ENCODE peak calls at places on chromosomes 3 and 15, in eight cellular contexts. O, K, D, L, S, W, V and C are unnamed samples.

GRCh38 chr3:186583820-186584219 is 13.3 kb downstream of the DNAJB11 start:
- DNase-seq in W (no peak), K (peak; percentile 63), D (no peak), O (no peak), S (no peak), L (no peak), V (no peak), C (no peak)

GRCh38 chr3:12970684-12971083 is 102.5 kb downstream of the IQSEC1 start:
- DNase-seq in K (no peak), V (no peak), L (no peak), D (no peak), W (no peak), O (no peak), S (no peak), C (no peak)

GRCh38 chr3:13353936-13354542 is 66.1 kb downstream of the NUP210 start:
- DNase-seq in S (no peak), W (no peak), O (no peak), D (no peak), V (no peak), L (no peak), K (peak; percentile 18), C (no peak)

GRCh38 chr3:147930417-147930816 is 521.3 kb downstream of the ZIC1 start:
- DNase-seq in D (no peak), W (no peak), K (peak; percentile 84), O (no peak), L (no peak), S (no peak), V (no peak), C (no peak)

GRCh38 chr3:19947549-19948071 is 713 bp downstream of the RAB5A start:
- DNase-seq in W (peak; percentile 60), D (no peak), K (peak; percentile 25), L (peak; percentile 36), S (peak; percentile 59), O (peak; percentile 54), V (peak; percentile 52), C (peak; percentile 67)

GRCh38 chr15:26129852-26130251 is 266.7 kb upstream of the ATP10A start:
- DNase-seq in S (no peak), W (no peak), L (no peak), V (no peak), D (no peak), O (no peak), K (no peak), C (no peak)

GRCh38 chr15:61712124-61712759 is 348.0 kb downstream of the VPS13C start:
- DNase-seq in S (no peak), K (no peak), O (no peak), D (no peak), V (no peak), L (no peak), W (no peak), C (no peak)

GRCh38 chr3:62379206-62379834 is 6.0 kb upstream of the FEZF2 start:
- DNase-seq in W (no peak), L (no peak), V (no peak), K (no peak), D (no peak), O (no peak), S (no peak), C (no peak)

GRCh38 chr3:149635396-149635795 is 22.4 kb downstream of the WWTR1 start:
- DNase-seq in K (no peak), D (no peak), W (no peak), O (no peak), L (no peak), S (no peak), V (no peak), C (no peak)

GRCh38 chr3:30681276-30682211 is 75.1 kb downstream of the TGFBR2 start:
- DNase-seq in K (peak; percentile 50), W (no peak), D (peak; percentile 56), S (no peak), O (no peak), L (peak; percentile 64), V (peak; percentile 31), C (no peak)

GRCh38 chr15:31328425-31328998 is 1.9 kb downstream of the KLF13 start:
- DNase-seq in K (peak; percentile 20), D (no peak), L (peak; percentile 59), S (peak; percentile 83), W (no peak), O (no peak), V (peak; percentile 64), C (no peak)

GRCh38 chr3:47250309-47251060 is 32.1 kb downstream of the KIF9 start:
- DNase-seq in S (peak; percentile 63), D (no peak), L (peak; percentile 27), K (no peak), W (peak; percentile 37), V (peak; percentile 65), O (peak; percentile 15), C (no peak)

GRCh38 chr3:52086461-52086860 is 30.1 kb upstream of the DUSP7 start:
- DNase-seq in W (no peak), S (peak; percentile 18), V (no peak), D (peak; percentile 6), K (no peak), O (no peak), L (no peak), C (no peak)

DNA sequence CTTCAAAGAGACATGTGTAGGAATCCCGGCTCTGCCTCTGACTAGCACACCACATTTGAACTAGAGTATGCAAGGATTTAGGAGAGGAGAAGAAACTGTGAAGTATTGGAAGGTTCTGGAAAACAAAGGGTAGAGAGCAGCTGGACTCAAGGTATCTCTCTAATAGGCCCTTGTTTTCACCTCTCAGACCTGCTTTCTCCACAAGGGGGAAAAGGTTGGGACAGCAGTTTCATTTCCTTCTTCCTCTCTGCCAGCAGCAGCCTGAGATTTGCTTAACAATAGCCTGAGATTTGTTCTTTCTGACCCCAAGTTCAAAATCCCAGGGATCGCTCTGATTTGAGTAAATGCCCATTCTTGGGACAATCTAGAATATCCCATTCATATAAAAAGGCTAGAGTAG is 430.6 kb upstream of the MCTP2 start:
- DNase-seq in W (no peak), K (no peak), L (no peak), O (no peak), V (no peak), D (no peak), S (no peak), C (no peak)
- H3K4me1 ChIP-seq in W (no peaks in the 10 kb centered on the region), K (no peaks in the 10 kb centered on the region), L (no peaks in the 10 kb centered on the region), O (no peaks in the 10 kb centered on the region), V (no peaks in the 10 kb centered on the region), D (no peaks in the 10 kb centered on the region), S (no peaks in the 10 kb centered on the region), C (no peaks in the 10 kb centered on the region)

GRCh38 chr3:141049681-141050080 is 1.5 kb upstream of the SPSB4 start:
- DNase-seq in L (no peak), W (no peak), O (no peak), S (no peak), V (no peak), K (no peak), D (no peak), C (no peak)

GRCh38 chr3:141052570-141053069 is 1.5 kb downstream of the SPSB4 start:
- DNase-seq in O (no peak), S (no peak), V (peak; percentile 80), K (no peak), W (no peak), D (no peak), L (peak; percentile 43), C (no peak)

GRCh38 chr3:141050913-141051632 is at the start of gene SPSB4:
- DNase-seq in O (peak; percentile 21), K (peak; percentile 49), V (peak; percentile 92), L (peak; percentile 78), D (no peak), S (peak; percentile 55), W (peak; percentile 47), C (peak; percentile 1)

GRCh38 chr3:141050576-141050912 is 603 bp upstream of the SPSB4 start:
- DNase-seq in O (no peak), V (peak; percentile 26), D (no peak), W (no peak), L (no peak), S (no peak), K (no peak), C (no peak)

DNA sequence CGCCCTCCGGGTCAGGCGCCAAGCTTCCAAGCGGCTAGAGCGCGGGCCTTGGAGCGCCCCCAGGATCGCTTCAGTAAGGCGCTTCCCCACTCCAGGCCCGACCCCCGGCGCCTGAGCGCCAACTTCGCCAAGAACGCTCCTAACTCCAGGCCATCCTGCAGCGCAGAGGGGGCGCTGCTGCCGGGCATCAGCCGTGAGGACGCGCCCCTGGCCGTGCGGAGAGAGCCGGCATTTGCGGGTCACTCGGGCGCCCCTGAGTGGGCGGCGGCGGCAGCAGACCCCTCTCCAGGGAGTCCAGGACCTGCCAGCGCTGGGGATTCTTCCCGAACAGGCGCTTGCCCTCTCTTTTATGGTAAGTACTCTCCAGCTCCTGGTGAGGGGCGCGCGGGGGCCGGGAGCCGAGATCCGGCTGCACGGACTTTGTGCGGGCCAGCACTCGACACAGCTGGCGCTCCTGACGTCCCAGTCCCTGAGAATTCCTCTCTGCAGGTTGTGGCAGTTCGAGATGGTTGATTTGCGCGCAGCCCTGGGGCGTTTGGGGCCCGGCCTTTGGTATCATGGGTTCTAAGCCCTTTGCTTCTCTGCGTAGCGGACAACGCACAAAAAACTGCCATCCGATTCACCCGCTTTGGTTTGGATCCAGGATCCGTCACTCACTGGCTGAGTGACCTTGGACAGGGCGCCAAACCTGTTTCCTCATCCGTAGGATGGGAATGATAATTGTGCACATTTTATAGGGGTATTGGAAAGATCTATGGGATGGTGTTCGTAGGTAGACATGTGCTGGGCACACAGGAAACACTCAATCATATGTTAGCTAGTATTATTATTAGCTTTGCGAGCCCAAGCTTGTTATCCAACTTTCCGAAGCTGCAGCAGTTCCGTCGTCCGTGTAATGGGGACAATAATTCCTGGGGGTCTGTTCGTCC is 758 bp downstream of the SPSB4 start:
- DNase-seq in K (peak; percentile 34), W (no peak), S (no peak), L (peak; percentile 42), O (no peak), D (no peak), V (peak; percentile 69), C (no peak)
- H3K27ac ChIP-seq in K (no peak overlapping the region), W (no peak overlapping the region), S (peak overlapping the region; percentile 11), L (peak overlapping the region; percentile 83), O (no peak overlapping the region), D (no peak overlapping the region), V (peak overlapping the region; percentile 75), C (no peak overlapping the region)

GRCh38 chr15:39587910-39588530 is 7.1 kb downstream of the THBS1 start:
- DNase-seq in K (no peak), S (no peak), W (no peak), D (no peak), V (no peak), O (peak; percentile 44), L (no peak), C (no peak)
- H3K36me3 ChIP-seq in K (peaks cover 98% of the 10 kb centered on the region), S (peaks cover 100% of the 10 kb centered on the region), W (peaks cover 95% of the 10 kb centered on the region), D (no peaks in the 10 kb centered on the region), V (peaks cover 32% of the 10 kb centered on the region), O (no peaks in the 10 kb centered on the region), L (peaks cover 99% of the 10 kb centered on the region), C (no peaks in the 10 kb centered on the region)

DNA sequence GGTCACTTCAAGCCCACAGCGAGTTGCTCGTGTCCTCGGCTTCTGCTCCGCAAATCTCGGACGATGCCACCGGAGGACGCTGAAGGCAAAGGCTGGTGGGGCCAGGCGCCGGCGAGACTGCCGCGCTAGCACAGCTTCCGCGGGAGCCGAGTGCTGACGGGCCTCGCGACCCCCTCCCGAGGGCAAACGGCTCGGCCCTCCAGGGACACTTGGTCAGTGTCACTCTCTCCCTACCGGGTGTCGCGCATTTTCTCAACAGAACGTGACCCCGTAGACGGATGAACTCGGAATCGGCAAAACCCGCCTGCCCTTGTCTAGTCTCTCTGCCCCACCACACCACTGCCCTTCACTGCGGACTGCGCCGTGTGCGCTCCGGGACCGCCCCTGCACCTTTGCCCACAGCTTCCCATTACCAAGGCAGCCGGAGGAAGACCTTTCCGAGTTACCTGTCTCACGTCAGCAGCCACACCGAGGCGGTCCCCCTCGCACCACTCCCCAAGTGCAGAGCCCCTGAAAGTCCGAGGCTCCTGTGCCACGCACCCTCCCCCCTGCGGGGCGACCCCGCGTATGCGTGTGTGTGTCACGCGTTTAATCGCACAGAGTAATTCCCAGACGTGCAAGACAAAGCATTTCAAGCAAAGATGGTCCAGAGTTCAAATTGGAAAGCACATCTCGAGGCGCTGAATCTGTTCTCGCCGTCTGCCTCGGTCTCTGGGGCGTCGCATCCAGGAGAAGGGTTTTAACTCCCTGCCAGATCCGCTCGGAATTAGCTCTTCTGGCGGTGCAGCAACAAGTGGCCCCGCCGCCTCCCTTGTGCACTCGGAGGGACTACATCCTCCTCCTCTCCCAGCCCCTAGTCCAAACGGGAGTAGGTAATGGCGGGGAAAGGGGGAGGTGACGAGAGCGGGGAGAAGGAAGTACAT is 245.0 kb upstream of the TOPAZ1 start:
- DNase-seq in D (no peak), L (no peak), W (no peak), K (no peak), O (no peak), S (peak; percentile 54), V (peak; percentile 30), C (no peak)
- H3K4me1 ChIP-seq in D (peaks cover 19% of the 10 kb centered on the region), L (peaks cover 50% of the 10 kb centered on the region), W (peaks cover 52% of the 10 kb centered on the region), K (peaks cover 37% of the 10 kb centered on the region), O (peaks cover 46% of the 10 kb centered on the region), S (peaks cover 52% of the 10 kb centered on the region), V (peaks cover 47% of the 10 kb centered on the region), C (no peaks in the 10 kb centered on the region)